ENCODE peak calls at places on chromosomes 13 and 19, in four cellular contexts. One of them, this sample, is unnamed. For H3K4me1, the result is how much of the 10 kb centered on the place peaks cover.

GRCh38 chr13:43511260-43511970 is 275.4 kb downstream of the ENOX1 start:
- DNase-seq in left lung: no peak
- DNase-seq in lower lobe of right lung: no peak
- DNase-seq in DND-41: no peak
- DNase-seq in this sample: no peak

GRCh38 chr13:26442541-26442940 is 114.9 kb upstream of the WASF3 start:
- DNase-seq in left lung: no peak
- DNase-seq in lower lobe of right lung: no peak
- DNase-seq in DND-41: no peak
- DNase-seq in this sample: no peak

GRCh38 chr13:44506719-44507118 is 69.4 kb downstream of the TSC22D1 start:
- DNase-seq in left lung: no peak
- DNase-seq in lower lobe of right lung: no peak
- DNase-seq in DND-41: no peak
- DNase-seq in this sample: no peak

GRCh38 chr19:16377521-16377920 is 52.9 kb downstream of the KLF2 start:
- DNase-seq in left lung: no peak
- DNase-seq in lower lobe of right lung: no peak
- DNase-seq in DND-41: no peak
- DNase-seq in this sample: peak

GRCh38 chr19:49844138-49844740 is 6.7 kb upstream of the PTOV1 start:
- DNase-seq in left lung: no peak
- DNase-seq in lower lobe of right lung: no peak
- DNase-seq in DND-41: no peak
- DNase-seq in this sample: no peak

GRCh38 chr13:88051746-88052482 is 380.7 kb downstream of the SLITRK5 start:
- DNase-seq in left lung: peak
- DNase-seq in lower lobe of right lung: peak
- DNase-seq in DND-41: no peak
- DNase-seq in this sample: peak

GRCh38 chr13:108494991-108495661 is 134.3 kb upstream of the MYO16 start:
- DNase-seq in left lung: no peak
- DNase-seq in lower lobe of right lung: no peak
- DNase-seq in DND-41: no peak
- DNase-seq in this sample: no peak

GRCh38 chr13:77213644-77214043 is 113.2 kb downstream of the MYCBP2 start:
- DNase-seq in left lung: no peak
- DNase-seq in lower lobe of right lung: no peak
- DNase-seq in DND-41: no peak
- DNase-seq in this sample: no peak

GRCh38 chr13:44713793-44714469 is 137.8 kb upstream of the TSC22D1 start:
- DNase-seq in left lung: no peak
- DNase-seq in lower lobe of right lung: no peak
- DNase-seq in DND-41: no peak
- DNase-seq in this sample: no peak

GRCh38 chr13:72104656-72105180 is 237.7 kb upstream of the DACH1 start:
- DNase-seq in left lung: no peak
- DNase-seq in lower lobe of right lung: no peak
- DNase-seq in DND-41: no peak
- DNase-seq in this sample: no peak

GRCh38 chr13:70249332-70250064 is 141.2 kb upstream of the KLHL1 start:
- DNase-seq in left lung: no peak
- DNase-seq in lower lobe of right lung: no peak
- DNase-seq in DND-41: no peak
- DNase-seq in this sample: no peak

GRCh38 chr13:76741624-76742023 is 144.6 kb downstream of the KCTD12 start:
- DNase-seq in left lung: no peak
- DNase-seq in lower lobe of right lung: no peak
- DNase-seq in DND-41: no peak
- DNase-seq in this sample: no peak

GRCh38 chr19:49875801-49876421 is 1.2 kb downstream of the AKT1S1 start:
- DNase-seq in left lung: peak
- DNase-seq in lower lobe of right lung: peak
- DNase-seq in DND-41: peak
- DNase-seq in this sample: peak

GRCh38 chr13:93260591-93260990 is 34.0 kb downstream of the GPC6 start:
- DNase-seq in left lung: no peak
- DNase-seq in lower lobe of right lung: no peak
- DNase-seq in DND-41: no peak
- DNase-seq in this sample: no peak

GRCh38 chr13:24348797-24349515 is 39.6 kb downstream of the C1QTNF9 start:
- DNase-seq in left lung: no peak
- DNase-seq in lower lobe of right lung: peak
- DNase-seq in DND-41: no peak
- DNase-seq in this sample: peak

GRCh38 chr13:99237981-99238662 is 20.1 kb downstream of the GPR18 start:
- DNase-seq in left lung: no peak
- DNase-seq in lower lobe of right lung: no peak
- DNase-seq in DND-41: no peak
- DNase-seq in this sample: no peak

GRCh38 chr19:30226464-30227070 is 145.6 kb upstream of the ZNF536 start:
- DNase-seq in left lung: no peak
- DNase-seq in lower lobe of right lung: no peak
- DNase-seq in DND-41: no peak
- DNase-seq in this sample: no peak

GRCh38 chr19:48489608-48490216 is 20.5 kb downstream of the CYTH2 start:
- DNase-seq in left lung: peak
- DNase-seq in lower lobe of right lung: peak
- DNase-seq in DND-41: peak
- DNase-seq in this sample: peak

GRCh38 chr19:55114566-55115145 is 2.8 kb downstream of the PPP1R12C start:
- DNase-seq in left lung: no peak
- DNase-seq in lower lobe of right lung: no peak
- DNase-seq in DND-41: no peak
- DNase-seq in this sample: peak

GRCh38 chr19:31270897-31271568 is 78.2 kb downstream of the TSHZ3 start:
- DNase-seq in left lung: no peak
- DNase-seq in lower lobe of right lung: no peak
- DNase-seq in DND-41: no peak
- DNase-seq in this sample: peak

GRCh38 chr13:31890946-31891345 is 140.6 kb upstream of the FRY start:
- DNase-seq in left lung: no peak
- DNase-seq in lower lobe of right lung: no peak
- DNase-seq in DND-41: no peak
- DNase-seq in this sample: no peak

GRCh38 chr13:101098873-101099272 is 317.4 kb downstream of the NALCN start:
- DNase-seq in left lung: no peak
- DNase-seq in lower lobe of right lung: no peak
- DNase-seq in DND-41: no peak
- DNase-seq in this sample: no peak

GRCh38 chr13:111121421-111121820 is 6.3 kb downstream of the ARHGEF7 start:
- DNase-seq in left lung: no peak
- DNase-seq in lower lobe of right lung: no peak
- DNase-seq in DND-41: no peak
- DNase-seq in this sample: no peak

GRCh38 chr19:1837625-1838105 is 10.6 kb downstream of the REXO1 start:
- DNase-seq in left lung: no peak
- DNase-seq in lower lobe of right lung: no peak
- DNase-seq in DND-41: peak
- DNase-seq in this sample: no peak

GRCh38 chr19:30742539-30742938 is 370.4 kb downstream of the ZNF536 start:
- DNase-seq in left lung: no peak
- DNase-seq in lower lobe of right lung: no peak
- DNase-seq in DND-41: no peak
- DNase-seq in this sample: no peak

GRCh38 chr19:42442833-42443232 is at the start of gene CXCL17:
- DNase-seq in left lung: no peak
- DNase-seq in lower lobe of right lung: no peak
- DNase-seq in DND-41: no peak
- DNase-seq in this sample: no peak

GRCh38 chr13:22201395-22201794 is 530.5 kb downstream of the FGF9 start:
- DNase-seq in left lung: no peak
- DNase-seq in lower lobe of right lung: no peak
- DNase-seq in DND-41: no peak
- DNase-seq in this sample: no peak
- H3K4me3 ChIP-seq in left lung: no peak
- H3K4me3 ChIP-seq in lower lobe of right lung: no peak
- H3K4me3 ChIP-seq in DND-41: no peak
- H3K4me3 ChIP-seq in this sample: no peak

DNA sequence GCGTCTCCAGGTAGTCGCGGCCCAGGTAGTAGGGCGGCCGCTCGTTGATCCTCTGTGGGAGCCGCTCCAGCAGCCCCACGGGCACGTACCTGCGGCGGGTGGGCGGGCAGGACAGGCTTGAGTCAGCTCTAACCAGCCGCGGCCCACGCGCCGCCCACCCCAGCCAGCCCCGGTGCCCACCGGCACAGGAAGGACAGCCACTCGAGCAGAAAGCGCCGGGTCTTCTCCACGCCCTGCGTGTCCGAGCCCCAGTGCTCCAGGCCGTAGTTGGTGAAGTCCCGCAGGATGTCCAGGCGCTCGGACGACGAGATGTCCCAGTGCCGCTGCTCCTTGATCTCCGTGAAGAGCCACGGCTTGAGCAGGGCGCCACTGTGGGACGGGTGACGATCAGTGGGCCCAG is 877 bp upstream of the PRR22 start:
- DNase-seq in left lung: peak
- DNase-seq in lower lobe of right lung: no peak
- DNase-seq in DND-41: no peak
- DNase-seq in this sample: no peak
- H3K4me1 ChIP-seq in left lung: under half
- H3K4me1 ChIP-seq in lower lobe of right lung: under half
- H3K4me1 ChIP-seq in DND-41: under half
- H3K4me1 ChIP-seq in this sample: under half

GRCh38 chr19:18440421-18440877 is 2.5 kb upstream of the ISYNA1 start:
- DNase-seq in left lung: no peak
- DNase-seq in lower lobe of right lung: no peak
- DNase-seq in DND-41: peak
- DNase-seq in this sample: no peak
- TF ChIP-seq CTCF in left lung: no peak
- TF ChIP-seq CTCF in lower lobe of right lung: peak
- TF ChIP-seq CTCF in DND-41: peak
- TF ChIP-seq CTCF in this sample: no peak

GRCh38 chr13:61417171-61417570 is 1.5 kb upstream of the PCDH20 start:
- DNase-seq in left lung: peak
- DNase-seq in lower lobe of right lung: no peak
- DNase-seq in DND-41: no peak
- DNase-seq in this sample: no peak

GRCh38 chr13:61415749-61416148 is at the start of gene PCDH20:
- DNase-seq in left lung: no peak
- DNase-seq in lower lobe of right lung: no peak
- DNase-seq in DND-41: no peak
- DNase-seq in this sample: no peak

GRCh38 chr13:61414136-61414535 is 1.5 kb downstream of the PCDH20 start:
- DNase-seq in left lung: no peak
- DNase-seq in lower lobe of right lung: no peak
- DNase-seq in DND-41: no peak
- DNase-seq in this sample: no peak

GRCh38 chr13:61413572-61413971 is 2.1 kb downstream of the PCDH20 start:
- DNase-seq in left lung: peak
- DNase-seq in lower lobe of right lung: no peak
- DNase-seq in DND-41: no peak
- DNase-seq in this sample: peak

DNA sequence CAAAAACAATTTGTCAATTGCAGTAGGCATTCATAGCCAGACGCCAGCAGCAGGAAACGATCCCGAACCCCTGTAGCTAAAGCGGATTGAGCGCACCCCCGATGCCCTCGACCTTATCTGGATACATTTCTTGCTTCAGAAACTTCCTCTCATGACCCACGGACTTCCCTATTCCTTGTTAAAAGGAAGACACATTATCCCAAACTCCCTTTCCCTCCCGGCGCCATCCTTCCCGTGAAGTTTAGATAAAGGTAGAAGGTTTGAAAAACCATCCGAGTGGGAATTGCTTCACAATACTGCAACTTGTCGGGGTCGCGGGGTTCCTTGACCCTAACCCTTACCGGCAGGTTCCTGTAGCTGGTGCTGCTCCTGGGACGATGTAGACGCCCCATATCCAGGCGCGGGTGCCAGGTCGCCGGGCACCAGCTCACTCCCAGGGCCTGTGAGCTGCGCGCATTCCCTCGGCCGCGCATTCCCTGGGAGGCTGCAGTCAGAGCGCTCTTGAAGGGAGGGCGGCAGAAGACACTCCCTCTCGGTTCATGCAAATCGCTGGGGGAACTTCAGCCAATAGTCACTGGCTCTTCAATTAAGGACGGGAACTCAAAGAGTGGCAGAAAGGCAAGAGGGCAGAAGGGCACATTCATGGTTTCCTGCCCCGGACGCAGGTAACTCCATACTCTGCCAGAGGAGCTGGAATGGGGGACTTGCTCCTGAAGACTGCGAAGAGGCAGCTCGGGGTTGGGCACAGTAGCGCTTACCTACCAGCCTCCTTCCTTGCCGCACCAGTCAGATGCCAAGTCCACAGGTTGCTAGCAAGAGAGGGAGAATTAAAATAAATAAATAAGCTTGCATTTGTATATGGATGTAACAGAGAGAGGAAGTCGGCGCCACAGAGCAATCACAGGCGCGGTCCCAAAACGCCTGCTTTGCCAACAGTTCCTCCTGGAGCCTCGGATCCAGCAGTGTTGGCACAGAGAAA is 674 bp downstream of the PCDH20 start:
- DNase-seq in left lung: peak
- DNase-seq in lower lobe of right lung: peak
- DNase-seq in DND-41: no peak
- DNase-seq in this sample: peak
- H3K4me3 ChIP-seq in left lung: peak
- H3K4me3 ChIP-seq in lower lobe of right lung: peak
- H3K4me3 ChIP-seq in DND-41: no peak
- H3K4me3 ChIP-seq in this sample: peak

GRCh38 chr19:44764975-44765948 is 12.4 kb upstream of the CBLC start:
- DNase-seq in left lung: peak
- DNase-seq in lower lobe of right lung: peak
- DNase-seq in DND-41: no peak
- DNase-seq in this sample: no peak
- H3K4me1 ChIP-seq in left lung: half or more
- H3K4me1 ChIP-seq in lower lobe of right lung: under half
- H3K4me1 ChIP-seq in DND-41: under half
- H3K4me1 ChIP-seq in this sample: under half

This sample was measured in kidney.